ENCODE peak calls at places on chromosome 13, in four cellular contexts. C, W, L and D are unnamed samples. For H3K27me3, the result is how much of the 10 kb centered on the place peaks cover.

GRCh38 chr13:93345642-93346220 is 119.1 kb downstream of the GPC6 start:
- DNase-seq in C (no peak), W (no peak), L (no peak), D (no peak)

GRCh38 chr13:79735228-79735627 is 254.3 kb downstream of the NDFIP2 start:
- DNase-seq in C (no peak), W (no peak), L (no peak), D (no peak)

GRCh38 chr13:100875392-100876043 is 200.9 kb upstream of the TMTC4 start:
- DNase-seq in C (no peak), W (no peak), L (no peak), D (peak)

GRCh38 chr13:36385471-36385870 is 39.3 kb upstream of the SPART start:
- DNase-seq in C (no peak), W (no peak), L (no peak), D (no peak)

GRCh38 chr13:72693832-72694231 is 33.6 kb downstream of the MZT1 start:
- DNase-seq in C (no peak), W (no peak), L (no peak), D (no peak)

GRCh38 chr13:95137096-95137495 is 164.2 kb downstream of the ABCC4 start:
- DNase-seq in C (no peak), W (no peak), L (no peak), D (peak)

GRCh38 chr13:106100261-106100919 is 435.1 kb downstream of the EFNB2 start:
- DNase-seq in C (no peak), W (no peak), L (peak), D (no peak)

GRCh38 chr13:33931397-33931987 is 113.5 kb downstream of the RFC3 start:
- DNase-seq in C (no peak), W (no peak), L (peak), D (peak)

GRCh38 chr13:77345150-77345780 is 18.4 kb upstream of the MYCBP2 start:
- DNase-seq in C (no peak), W (no peak), L (no peak), D (peak)

GRCh38 chr13:98452851-98453250 is 124.1 kb downstream of the STK24 start:
- DNase-seq in C (no peak), W (no peak), L (no peak), D (no peak)

GRCh38 chr13:94858856-94859811 is 146.8 kb upstream of the SOX21 start:
- DNase-seq in C (no peak), W (peak), L (peak), D (no peak)

GRCh38 chr13:61728468-61728867 is 312.8 kb upstream of the PCDH20 start:
- DNase-seq in C (no peak), W (no peak), L (no peak), D (no peak)

GRCh38 chr13:97502192-97502591 is 68.2 kb downstream of the RAP2A start:
- DNase-seq in C (no peak), W (peak), L (no peak), D (no peak)

GRCh38 chr13:60047943-60048342 is 115.8 kb downstream of the DIAPH3 start:
- DNase-seq in C (no peak), W (no peak), L (peak), D (no peak)

GRCh38 chr13:30744686-30745085 is 9.3 kb downstream of the ALOX5AP start:
- DNase-seq in C (no peak), W (no peak), L (no peak), D (no peak)

GRCh38 chr13:44867825-44868224 is 121.4 kb downstream of the NUFIP1 start:
- DNase-seq in C (no peak), W (no peak), L (no peak), D (no peak)

GRCh38 chr13:36131931-36132297 is 732 bp upstream of the DCLK1 start:
- DNase-seq in C (no peak), W (peak), L (no peak), D (no peak)

GRCh38 chr13:30800107-30800506 is 64.8 kb downstream of the ALOX5AP start:
- DNase-seq in C (no peak), W (no peak), L (no peak), D (no peak)

GRCh38 chr13:94254737-94255136 is 224.7 kb downstream of the DCT start:
- DNase-seq in C (no peak), W (no peak), L (no peak), D (no peak)

GRCh38 chr13:35630551-35631275 is 154.2 kb upstream of the MAB21L1 start:
- DNase-seq in C (no peak), W (no peak), L (peak), D (no peak)

GRCh38 chr13:26022538-26023292 is 29.1 kb downstream of the SHISA2 start:
- DNase-seq in C (no peak), W (no peak), L (no peak), D (no peak)

GRCh38 chr13:59948686-59949085 is 215.0 kb downstream of the DIAPH3 start:
- DNase-seq in C (no peak), W (no peak), L (no peak), D (no peak)

GRCh38 chr13:50401721-50402510 is 386.7 kb downstream of the KCNRG start:
- DNase-seq in C (no peak), W (no peak), L (no peak), D (no peak)

GRCh38 chr13:78147905-78148304 is 229.3 kb upstream of the EDNRB start:
- DNase-seq in C (no peak), W (no peak), L (no peak), D (no peak)

GRCh38 chr13:97858161-97858560 is 95.3 kb upstream of the IPO5 start:
- DNase-seq in C (no peak), W (no peak), L (no peak), D (no peak)

GRCh38 chr13:102948006-102948405 is 102.2 kb downstream of the ERCC5 start:
- DNase-seq in C (no peak), W (no peak), L (peak), D (no peak)

GRCh38 chr13:25978961-25979360 is 72.9 kb downstream of the SHISA2 start:
- DNase-seq in C (no peak), W (no peak), L (no peak), D (no peak)

GRCh38 chr13:98109226-98109625 is 33.7 kb upstream of the FARP1 start:
- DNase-seq in C (no peak), W (no peak), L (no peak), D (no peak)

GRCh38 chr13:42539670-42540069 is 34.3 kb upstream of the TNFSF11 start:
- DNase-seq in C (no peak), W (no peak), L (no peak), D (no peak)

GRCh38 chr13:50319603-50320296 is 304.5 kb downstream of the KCNRG start:
- DNase-seq in C (no peak), W (no peak), L (no peak), D (no peak)

GRCh38 chr13:27372896-27373295 is 51.5 kb upstream of the GTF3A start:
- DNase-seq in C (no peak), W (no peak), L (peak), D (no peak)

GRCh38 chr13:41130356-41130755 is 2.2 kb downstream of the KBTBD6 start:
- DNase-seq in C (no peak), W (no peak), L (no peak), D (no peak)

GRCh38 chr13:38752726-38753125 is 65.8 kb downstream of the FREM2 start:
- DNase-seq in C (no peak), W (no peak), L (peak), D (no peak)
- H3K27me3 ChIP-seq in C (under half), W (under half), L (under half), D (under half)

GRCh38 chr13:83182845-83183244 is 699.4 kb downstream of the SLITRK1 start:
- DNase-seq in C (no peak), W (no peak), L (no peak), D (no peak)

GRCh38 chr13:83183439-83184149 is 698.7 kb downstream of the SLITRK1 start:
- DNase-seq in C (no peak), W (no peak), L (no peak), D (no peak)

DNA sequence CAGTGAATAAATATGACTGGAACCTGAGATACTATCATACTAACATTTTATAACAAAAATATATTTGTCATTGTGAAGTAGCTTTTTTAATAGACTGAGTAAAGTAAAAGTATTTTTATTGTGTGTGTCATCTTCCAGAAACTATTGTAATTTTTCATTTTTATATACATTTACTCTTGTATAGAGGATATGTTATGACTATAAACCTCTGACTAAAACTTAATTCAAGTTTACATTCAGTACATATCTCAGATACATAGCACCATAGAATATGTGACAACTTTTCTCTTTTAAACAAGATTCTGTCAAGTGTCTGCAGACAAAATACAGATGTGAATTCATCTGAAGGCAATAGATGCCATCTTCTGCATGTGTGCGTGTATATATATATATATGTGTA is 704.3 kb downstream of the SLITRK1 start:
- DNase-seq in C (no peak), W (no peak), L (no peak), D (no peak)
- H3K27me3 ChIP-seq in C (under half), W (under half), L (under half), D (under half)

GRCh38 chr13:73717632-73718031 is 416.6 kb downstream of the KLF12 start:
- DNase-seq in C (no peak), W (no peak), L (no peak), D (no peak)

GRCh38 chr13:73714522-73714921 is 419.7 kb downstream of the KLF12 start:
- DNase-seq in C (no peak), W (no peak), L (no peak), D (no peak)

GRCh38 chr13:73715910-73716257 is 418.3 kb downstream of the KLF12 start:
- DNase-seq in C (no peak), W (no peak), L (no peak), D (no peak)

GRCh38 chr13:73718248-73718647 is 416.0 kb downstream of the KLF12 start:
- DNase-seq in C (no peak), W (no peak), L (no peak), D (no peak)

DNA sequence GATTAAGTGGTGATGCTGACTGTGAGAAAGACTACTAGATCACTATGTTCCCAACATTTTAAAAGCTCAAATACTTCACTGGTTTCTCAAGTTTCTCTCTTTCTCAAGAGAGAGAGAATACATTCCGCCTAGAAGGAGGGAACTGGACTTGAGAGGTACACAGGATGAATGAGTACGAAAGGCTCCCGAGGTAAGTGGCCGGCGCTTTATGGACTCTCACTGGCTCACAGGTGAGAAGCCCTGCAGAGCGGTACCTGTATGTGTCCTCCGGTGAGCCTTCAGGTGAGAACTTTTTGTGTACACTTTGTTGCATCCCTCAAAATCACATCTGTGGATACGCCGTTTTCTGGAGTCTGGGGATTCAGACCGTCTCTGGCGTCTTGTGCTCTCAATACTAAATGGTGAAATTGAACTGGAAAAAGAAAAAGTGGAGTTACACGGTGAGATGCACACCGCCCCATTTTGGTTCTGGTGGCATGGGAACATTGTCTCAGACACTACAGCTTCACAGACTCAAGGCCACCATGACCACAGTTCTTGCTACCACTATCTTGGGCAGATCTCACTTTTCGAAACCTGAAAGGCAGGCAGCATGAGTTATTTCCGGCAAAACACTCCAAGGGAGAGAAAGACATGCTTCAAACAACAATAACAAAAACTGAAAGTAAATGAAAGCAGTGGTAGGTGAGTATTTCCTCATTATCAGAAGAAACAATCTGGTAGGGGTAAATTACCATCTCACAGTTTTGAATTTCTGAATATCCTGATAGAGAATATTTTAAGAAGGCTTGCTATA is 418.9 kb downstream of the KLF12 start:
- DNase-seq in C (peak), W (no peak), L (no peak), D (peak)
- H3K27me3 ChIP-seq in C (under half), W (under half), L (under half), D (under half)

GRCh38 chr13:20132052-20132634 is 28.7 kb downstream of the GJA3 start:
- DNase-seq in C (no peak), W (no peak), L (no peak), D (no peak)
- H3K27me3 ChIP-seq in C (under half), W (under half), L (half or more), D (under half)

GRCh38 chr13:29481603-29482002 is 113.9 kb downstream of the SLC7A1 start:
- DNase-seq in C (no peak), W (no peak), L (no peak), D (no peak)

GRCh38 chr13:29483211-29483610 is 112.3 kb downstream of the SLC7A1 start:
- DNase-seq in C (no peak), W (no peak), L (no peak), D (no peak)

GRCh38 chr13:29484796-29485195 is 110.7 kb downstream of the SLC7A1 start:
- DNase-seq in C (no peak), W (no peak), L (no peak), D (no peak)

GRCh38 chr13:29482504-29482903 is 113.0 kb downstream of the SLC7A1 start:
- DNase-seq in C (no peak), W (no peak), L (no peak), D (no peak)

DNA sequence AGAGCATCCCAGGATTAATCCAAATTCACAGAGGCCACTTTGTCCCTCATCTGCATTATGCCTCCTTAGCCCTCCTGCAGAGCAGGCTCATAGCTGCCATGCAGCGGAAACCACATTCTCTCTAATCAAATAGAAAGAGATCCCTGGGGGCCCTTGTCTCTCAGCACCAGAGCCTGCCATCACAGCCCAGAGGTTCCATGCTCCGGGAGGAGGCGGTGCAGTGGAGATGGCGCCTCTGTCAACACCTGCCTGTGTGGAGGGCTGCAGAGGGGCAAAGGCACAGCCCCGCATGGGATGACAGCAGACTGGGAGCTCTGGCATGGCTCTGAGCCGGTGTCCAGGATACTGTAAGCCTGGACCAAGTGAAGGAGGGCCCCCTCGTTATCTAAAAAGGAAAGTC is 111.3 kb downstream of the SLC7A1 start:
- DNase-seq in C (no peak), W (no peak), L (peak), D (no peak)
- H3K27me3 ChIP-seq in C (under half), W (under half), L (under half), D (under half)

GRCh38 chr13:112947796-112948195 is 21.2 kb upstream of the MCF2L start:
- DNase-seq in C (no peak), W (no peak), L (no peak), D (no peak)
- H3K27me3 ChIP-seq in C (under half), W (under half), L (under half), D (under half)

GRCh38 chr13:37769078-37769477 is 100.5 kb downstream of the TRPC4 start:
- DNase-seq in C (no peak), W (no peak), L (no peak), D (no peak)

DNA sequence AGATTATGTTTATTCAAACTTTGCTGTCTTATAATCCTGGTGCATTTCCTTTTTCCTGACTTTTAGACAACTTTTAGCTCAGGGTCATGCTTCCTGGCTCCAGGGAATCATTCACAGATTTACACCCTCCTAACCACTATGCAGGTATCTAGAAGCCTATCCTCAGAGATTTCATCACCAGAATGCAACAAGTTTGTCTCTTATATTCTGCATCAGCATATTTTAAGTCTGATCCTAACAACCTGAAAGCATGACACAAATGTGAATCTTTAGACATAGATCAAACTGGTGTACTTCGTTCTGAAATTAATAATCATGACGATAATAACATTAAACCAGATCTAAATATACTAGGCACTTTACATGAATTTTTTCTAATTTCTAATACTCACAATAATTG is 100.0 kb downstream of the TRPC4 start:
- DNase-seq in C (no peak), W (no peak), L (no peak), D (no peak)
- H3K27me3 ChIP-seq in C (under half), W (under half), L (under half), D (under half)

GRCh38 chr13:112205990-112206389 is 139.0 kb downstream of the SOX1 start:
- DNase-seq in C (no peak), W (no peak), L (no peak), D (no peak)
- H3K27me3 ChIP-seq in C (under half), W (under half), L (under half), D (under half)